ENCODE peak calls at places on chromosomes 12 and 14, in five cellular contexts. J, H, R, V and T are unnamed samples.

GRCh38 chr12:108019862-108020261 is 109.2 kb upstream of the WSCD2 start:
- DNase-seq in R (no peak), J (no peak), V (no peak), H (no peak), T (no peak)

GRCh38 chr12:104694161-104694560 is 237.4 kb downstream of the CHST11 start:
- DNase-seq in H (no peak), J (no peak), V (no peak), R (no peak), T (no peak)

GRCh38 chr14:68777644-68778043 is 15.2 kb downstream of the ZFP36L1 start:
- DNase-seq in R (no peak), J (no peak), H (peak; percentile 14), V (no peak), T (no peak)

GRCh38 chr12:117024961-117025480 is 74.2 kb downstream of the TESC start:
- DNase-seq in R (no peak), J (no peak), V (no peak), H (peak; percentile 16), T (no peak)

GRCh38 chr12:52925717-52926595 is 21.1 kb upstream of the KRT8 start:
- DNase-seq in J (no peak), V (no peak), R (no peak), H (peak; percentile 71), T (peak; percentile 88)

GRCh38 chr12:107372229-107372658 is 278.9 kb upstream of the CRY1 start:
- DNase-seq in R (no peak), V (no peak), J (no peak), H (no peak), T (no peak)

GRCh38 chr14:68633131-68633991 is 159.5 kb downstream of the ZFP36L1 start:
- DNase-seq in R (peak; percentile 57), H (no peak), V (peak; percentile 66), J (no peak), T (no peak)

GRCh38 chr12:3947781-3948180 is 74.6 kb upstream of the PARP11 start:
- DNase-seq in R (no peak), J (no peak), H (no peak), V (no peak), T (no peak)

GRCh38 chr14:103296987-103297386 is 37.0 kb upstream of the EIF5 start:
- DNase-seq in R (no peak), V (no peak), J (no peak), H (no peak), T (no peak)
- TF ChIP-seq CTCF in R (no peak), V (no peak), J (no peak), H (no peak), T (no peak)

GRCh38 chr14:104157303-104157928 is 19.0 kb downstream of the KIF26A start:
- DNase-seq in R (no peak), V (no peak), H (no peak), J (no peak), T (peak; percentile 46)
- TF ChIP-seq CTCF in R (no peak), V (no peak), H (no peak), J (no peak), T (peak; percentile 46)

DNA sequence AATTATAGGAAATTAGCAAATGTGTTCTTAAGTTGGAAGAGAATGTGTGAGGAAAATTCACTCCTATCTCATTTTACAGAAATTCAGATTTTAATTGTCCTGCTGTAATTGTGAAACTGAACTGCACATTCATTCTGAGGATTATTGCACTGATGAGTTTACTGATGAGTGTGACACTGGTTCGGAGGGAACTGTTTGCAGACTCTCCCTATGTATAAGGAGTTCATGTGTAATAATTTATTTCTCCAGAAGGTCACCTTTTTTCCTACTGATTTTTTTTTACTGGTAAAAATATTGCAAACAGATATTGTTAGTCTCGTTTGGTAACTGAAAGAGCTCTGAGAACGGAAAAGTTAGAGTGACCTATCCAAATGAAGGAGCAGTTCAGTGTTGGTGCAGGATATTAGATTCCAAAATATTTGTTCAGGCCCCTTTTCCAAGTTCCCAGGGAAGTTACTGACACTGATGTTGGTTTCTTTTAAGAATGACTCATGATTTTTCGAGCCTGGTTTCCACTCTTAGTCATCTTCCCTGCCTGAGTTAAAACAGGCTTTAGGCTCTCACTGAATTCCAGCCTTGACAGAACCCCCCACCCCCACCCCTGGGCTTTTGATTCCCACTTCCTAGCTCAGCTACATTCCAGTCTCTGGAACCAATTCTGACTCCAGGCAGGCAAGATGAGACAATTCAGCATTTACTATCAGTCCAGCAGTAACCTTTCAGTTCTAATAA is 18.4 kb downstream of the ANO6 start:
- DNase-seq in J (no peak), V (peak; percentile 53), H (no peak), R (peak; percentile 98), T (no peak)
- TF ChIP-seq CTCF in J (no peak), V (no peak), H (no peak), R (no peak), T (no peak)

GRCh38 chr14:94015223-94015622 is 10.9 kb upstream of the OTUB2 start:
- DNase-seq in H (no peak), V (no peak), R (no peak), J (no peak), T (no peak)
- TF ChIP-seq CTCF in H (no peak), V (no peak), R (no peak), J (no peak), T (no peak)

DNA sequence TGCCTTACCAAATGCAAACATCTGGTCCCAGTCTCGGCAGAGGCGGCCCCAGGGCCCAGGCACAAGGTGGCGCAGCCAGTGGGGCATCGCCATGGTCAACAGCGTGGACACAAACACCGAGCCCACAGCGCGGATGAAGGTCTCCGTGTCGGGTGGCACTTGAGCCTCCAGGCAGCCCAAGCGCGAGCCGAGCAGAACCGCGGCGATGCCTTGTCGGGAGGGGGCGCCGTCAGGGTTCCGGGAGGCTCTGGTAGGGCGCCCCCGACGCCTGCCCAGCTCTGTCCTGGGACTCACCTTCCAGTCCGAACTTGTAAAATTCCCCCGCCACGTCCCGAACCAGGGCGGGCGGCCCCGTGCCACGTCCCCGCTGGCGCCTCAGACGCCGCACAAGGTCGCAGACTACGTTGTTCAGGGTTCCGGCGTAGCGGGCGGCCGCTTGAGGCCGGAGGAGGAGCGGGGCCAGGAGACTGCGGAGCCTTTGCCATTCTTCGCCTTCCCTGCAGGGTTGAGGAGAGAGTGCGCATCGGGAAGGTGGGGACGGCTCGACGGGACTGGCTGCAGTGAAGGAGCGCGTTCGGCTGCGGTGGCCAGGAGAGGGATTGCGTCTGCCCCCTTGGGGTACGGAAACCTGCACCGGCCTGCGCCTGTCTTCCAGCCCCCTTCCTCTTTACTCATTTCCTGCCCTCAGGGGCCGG is 1.7 kb downstream of the CYP27B1 start:
- DNase-seq in H (peak; percentile 45), J (peak; percentile 52), V (no peak), R (no peak), T (peak; percentile 68)
- TF ChIP-seq CTCF in H (peak; percentile 16), J (peak; percentile 51), V (peak; percentile 49), R (peak; percentile 21), T (peak; percentile 42)

GRCh38 chr14:93548102-93548843 is 117.5 kb downstream of the UNC79 start:
- DNase-seq in J (no peak), H (no peak), R (no peak), V (no peak), T (no peak)

GRCh38 chr14:93546642-93547041 is 115.9 kb downstream of the UNC79 start:
- DNase-seq in V (no peak), R (no peak), H (no peak), J (no peak), T (no peak)

GRCh38 chr14:93540235-93540634 is 109.5 kb downstream of the UNC79 start:
- DNase-seq in R (no peak), V (no peak), H (no peak), J (no peak), T (no peak)

GRCh38 chr14:93544212-93544611 is 113.5 kb downstream of the UNC79 start:
- DNase-seq in V (peak; percentile 11), J (no peak), H (no peak), R (no peak), T (no peak)

GRCh38 chr14:93543766-93544165 is 113.0 kb downstream of the UNC79 start:
- DNase-seq in R (peak; percentile 42), V (no peak), J (no peak), H (no peak), T (no peak)
- TF ChIP-seq CTCF in R (peak; percentile 46), V (peak; percentile 53), J (no peak), H (no peak), T (no peak)

GRCh38 chr12:88207921-88208640 is 66.0 kb downstream of the TMTC3 start:
- DNase-seq in R (peak; percentile 96), J (no peak), H (no peak), V (no peak), T (no peak)

GRCh38 chr12:88206636-88207035 is 64.5 kb downstream of the TMTC3 start:
- DNase-seq in R (peak; percentile 85), V (no peak), J (no peak), H (no peak), T (no peak)

GRCh38 chr12:88200029-88200428 is 57.9 kb downstream of the TMTC3 start:
- DNase-seq in R (no peak), J (no peak), V (no peak), H (no peak), T (no peak)

GRCh38 chr12:88202500-88202899 is 60.4 kb downstream of the TMTC3 start:
- DNase-seq in J (no peak), V (no peak), H (no peak), R (no peak), T (no peak)
- TF ChIP-seq CTCF in J (no peak), V (no peak), H (no peak), R (no peak), T (no peak)

GRCh38 chr14:37565550-37565949 is 29.5 kb downstream of the FOXA1 start:
- DNase-seq in J (no peak), H (no peak), R (no peak), V (no peak), T (peak; percentile 57)
- TF ChIP-seq CTCF in J (no peak), H (no peak), R (peak; percentile 21), V (no peak), T (peak; percentile 48)

GRCh38 chr14:36522347-36522971 is 2.4 kb upstream of the NKX2-1 start:
- DNase-seq in R (no peak), V (no peak), J (no peak), H (no peak), T (no peak)

GRCh38 chr14:36522972-36523685 is 3.1 kb upstream of the NKX2-1 start:
- DNase-seq in V (no peak), J (no peak), H (no peak), R (no peak), T (no peak)

GRCh38 chr14:36524220-36524837 is 4.3 kb upstream of the NKX2-1 start:
- DNase-seq in J (no peak), V (no peak), H (no peak), R (no peak), T (no peak)

GRCh38 chr14:36525746-36526099 is 5.7 kb upstream of the NKX2-1 start:
- DNase-seq in V (no peak), J (no peak), R (no peak), H (no peak), T (no peak)

DNA sequence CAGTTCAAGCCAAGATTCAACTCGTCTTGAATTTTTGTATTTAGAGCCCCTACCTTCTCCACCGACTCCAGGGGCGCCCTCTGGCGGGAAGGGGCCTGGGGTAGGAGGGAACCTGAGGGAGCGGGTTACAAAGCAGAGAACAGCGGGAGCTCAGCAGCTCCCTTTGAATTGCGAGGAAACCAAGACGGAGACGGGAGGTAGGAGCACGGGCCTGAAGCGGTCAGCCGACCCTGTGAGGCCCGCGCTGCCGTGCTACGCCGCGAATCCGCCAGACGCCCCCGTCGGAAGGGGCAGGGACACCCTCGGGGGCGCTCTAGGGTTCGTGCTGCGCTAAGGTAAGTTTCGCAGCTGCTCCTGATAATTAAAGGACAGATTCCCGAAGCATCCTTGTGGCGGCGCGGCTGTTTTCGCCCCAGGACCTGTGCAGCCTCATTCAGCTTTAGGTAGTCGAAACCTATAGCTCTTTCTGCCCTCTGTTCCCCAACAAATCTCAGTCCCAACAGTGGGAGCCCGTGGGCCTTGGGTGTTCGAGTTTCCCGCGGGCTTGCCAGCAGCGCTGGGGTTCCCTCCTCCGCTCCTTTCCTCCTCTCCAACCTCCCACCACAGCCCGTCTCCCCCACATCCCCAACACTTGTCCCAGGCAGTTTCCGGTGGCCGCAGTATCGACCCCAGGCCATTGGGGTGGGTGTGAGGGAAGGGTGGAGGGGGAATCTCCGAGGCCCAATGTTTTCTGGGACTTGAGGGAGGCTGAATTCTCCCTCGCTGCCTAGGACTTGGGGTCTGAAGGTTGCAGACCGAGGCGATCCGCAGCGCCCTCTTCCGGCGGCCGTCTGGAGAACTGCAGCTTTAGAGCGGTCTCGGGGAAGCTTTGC is 5.1 kb upstream of the NKX2-1 start:
- DNase-seq in V (no peak), H (no peak), R (peak; percentile 32), J (no peak), T (no peak)
- TF ChIP-seq CTCF in V (peak; percentile 48), H (peak; percentile 7), R (peak; percentile 57), J (no peak), T (no peak)